ENCODE peak calls at places on chromosome 12, in eight cellular contexts. H is PC-3, W is gastrocnemius medialis, J is adipocyte, I is fibroblast of pulmonary artery, P is IMR-90, D is fibroblast of the aortic adventitia, T is mucosa of descending colon. C is an unnamed sample.

GRCh38 chr12:132282950-132283771 is 46.2 kb downstream of the GALNT9 start:
- DNase-seq in I (no peak), P (no peak), J (no peak), H (peak), W (no peak), T (no peak), D (no peak), C (no peak)

GRCh38 chr12:63045020-63045860 is 105.8 kb downstream of the AVPR1A start:
- DNase-seq in T (no peak), J (peak), H (peak), D (peak), W (no peak), P (peak), I (peak), C (peak)

GRCh38 chr12:6769003-6769389 is 2.8 kb downstream of the PTMS start:
- DNase-seq in P (peak), J (peak), H (no peak), T (peak), W (no peak), I (peak), D (no peak), C (peak)

GRCh38 chr12:39372929-39373328 is 70.0 kb downstream of the KIF21A start:
- DNase-seq in J (no peak), T (no peak), I (peak), W (no peak), H (peak), D (no peak), P (no peak), C (peak)

GRCh38 chr12:89389755-89390661 is 37.7 kb upstream of the DUSP6 start:
- DNase-seq in J (peak), H (no peak), D (peak), I (peak), P (peak), W (no peak), T (peak), C (peak)

GRCh38 chr12:8123124-8123888 is at the start of gene CLEC4A:
- DNase-seq in P (no peak), J (no peak), T (no peak), I (no peak), H (no peak), D (no peak), W (no peak), C (no peak)

GRCh38 chr12:106506691-106507090 is 76.1 kb upstream of the RFX4 start:
- DNase-seq in W (no peak), T (no peak), P (no peak), I (no peak), D (no peak), J (no peak), H (no peak), C (no peak)

GRCh38 chr12:124273630-124274029 is 21.3 kb upstream of the RFLNA start:
- DNase-seq in T (no peak), W (no peak), I (peak), D (peak), H (peak), P (peak), J (no peak), C (peak)

GRCh38 chr12:124556896-124557501 is 10.4 kb downstream of the NCOR2 start:
- DNase-seq in D (no peak), I (no peak), J (no peak), H (no peak), W (no peak), P (no peak), T (no peak), C (no peak)

GRCh38 chr12:113070117-113070906 is 13.8 kb downstream of the DTX1 start:
- DNase-seq in D (no peak), J (no peak), T (peak), W (no peak), H (no peak), P (no peak), I (peak), C (no peak)

GRCh38 chr12:59357811-59358210 is 238.0 kb upstream of the SLC16A7 start:
- DNase-seq in D (peak), J (no peak), W (no peak), T (no peak), H (no peak), P (peak), I (no peak), C (no peak)

GRCh38 chr12:74780458-74781241 is 243.0 kb downstream of the ATXN7L3B start:
- DNase-seq in T (no peak), W (no peak), D (peak), P (peak), I (peak), J (peak), H (peak), C (no peak)

GRCh38 chr12:1348606-1349005 is 245.8 kb downstream of the FBXL14 start:
- DNase-seq in T (no peak), J (no peak), P (no peak), I (no peak), W (no peak), H (no peak), D (no peak), C (no peak)

GRCh38 chr12:15979096-15980091 is 68.3 kb downstream of the DERA start:
- DNase-seq in I (peak), D (peak), H (peak), J (peak), W (no peak), T (peak), P (peak), C (peak)

GRCh38 chr12:75917704-75918103 is 113.9 kb downstream of the PHLDA1 start:
- DNase-seq in P (no peak), T (no peak), H (no peak), D (no peak), J (no peak), W (no peak), I (no peak), C (no peak)

GRCh38 chr12:75917083-75917482 is 114.5 kb downstream of the PHLDA1 start:
- DNase-seq in H (no peak), T (no peak), D (no peak), I (no peak), J (no peak), W (no peak), P (no peak), C (no peak)

GRCh38 chr12:75922944-75923642 is 108.5 kb downstream of the PHLDA1 start:
- DNase-seq in H (no peak), D (no peak), W (no peak), P (no peak), J (no peak), T (no peak), I (no peak), C (no peak)

GRCh38 chr12:75923964-75924666 is 107.5 kb downstream of the PHLDA1 start:
- DNase-seq in J (no peak), P (no peak), T (no peak), D (no peak), W (no peak), I (peak), H (no peak), C (no peak)

DNA sequence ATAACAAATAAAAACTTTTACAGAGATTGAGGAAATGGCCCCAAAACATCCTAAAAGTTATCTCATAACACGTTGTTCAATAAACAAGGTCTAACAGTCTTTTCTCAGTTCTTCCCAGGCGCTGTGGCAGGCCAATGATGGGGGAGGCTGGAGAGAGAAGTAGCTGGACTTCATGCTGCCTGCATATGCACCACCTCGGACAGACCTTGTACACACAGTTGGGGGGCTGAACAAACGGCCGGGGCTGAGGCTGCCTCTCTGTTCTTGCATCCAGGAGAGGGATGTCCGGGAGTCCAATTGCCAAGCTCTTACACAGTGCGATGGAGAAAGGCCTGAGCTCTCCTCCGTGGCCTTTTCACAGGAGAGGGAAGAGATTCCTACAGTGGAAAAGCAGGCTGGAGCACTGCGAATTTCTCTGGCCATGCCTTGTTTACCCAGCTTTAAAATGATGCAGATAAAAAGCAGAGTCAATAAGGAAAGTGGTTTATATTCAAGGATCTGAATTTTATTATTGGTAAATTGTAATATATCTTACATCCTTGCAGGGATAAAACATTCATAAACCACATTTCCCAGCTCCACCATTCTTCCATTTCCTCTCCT is 109.8 kb downstream of the PHLDA1 start:
- DNase-seq in D (no peak), J (no peak), W (no peak), P (no peak), I (no peak), H (no peak), T (peak), C (no peak)
- H3K4me3 ChIP-seq in D (no peak), J (no peak), W (no peak), P (no peak), I (no peak), H (no peak), T (no peak), C (no peak)

GRCh38 chr12:49825360-49825970 is 2.7 kb downstream of the NCKAP5L start:
- DNase-seq in T (peak), D (peak), J (peak), P (peak), I (peak), H (no peak), W (no peak), C (no peak)
- H3K4me3 ChIP-seq in T (no peak), D (peak), J (peak), P (no peak), I (no peak), H (no peak), W (peak), C (no peak)

GRCh38 chr12:88113871-88114270 is 28.0 kb downstream of the CEP290 start:
- DNase-seq in W (no peak), H (peak), T (no peak), J (peak), I (peak), D (peak), P (peak), C (no peak)
- H3K4me3 ChIP-seq in W (no peak), H (no peak), T (no peak), J (peak), I (no peak), D (no peak), P (no peak), C (no peak)

GRCh38 chr12:130916251-130916911 is 37.3 kb upstream of the ADGRD1 start:
- DNase-seq in W (peak), T (peak), J (peak), I (peak), D (peak), P (peak), H (peak), C (peak)
- H3K4me3 ChIP-seq in W (no peak), T (no peak), J (peak), I (no peak), D (peak), P (no peak), H (peak), C (no peak)

DNA sequence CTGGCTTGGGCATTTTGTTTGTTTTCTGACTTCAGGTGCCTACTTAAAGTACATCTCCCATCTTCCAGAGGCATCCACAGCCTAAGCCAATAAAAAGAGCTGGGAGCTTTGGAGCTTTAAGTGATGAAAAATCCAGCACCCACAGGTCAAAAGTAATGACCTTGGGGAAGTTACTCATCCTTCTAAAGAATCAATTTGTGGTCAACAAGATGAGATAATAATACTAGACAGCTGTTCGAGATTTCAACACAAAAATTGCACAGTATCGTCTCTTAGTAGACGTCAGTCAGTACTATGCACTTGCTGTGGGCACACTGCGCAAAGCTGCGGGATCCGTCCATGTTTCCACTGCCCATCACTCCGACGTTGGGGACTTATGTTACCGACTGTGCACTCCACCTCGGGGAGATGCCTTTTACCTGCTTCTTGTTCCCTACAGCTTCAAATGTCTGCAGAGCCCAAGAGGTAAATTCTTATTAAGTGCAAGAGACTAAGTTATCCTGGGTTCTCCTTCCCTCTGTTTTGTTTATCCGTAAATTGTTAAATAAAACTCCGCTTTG is 1.2 kb downstream of the ST8SIA1 start:
- DNase-seq in W (no peak), J (no peak), I (peak), P (peak), D (peak), H (no peak), T (no peak), C (no peak)
- H3K4me3 ChIP-seq in W (peak), J (peak), I (no peak), P (no peak), D (peak), H (no peak), T (peak), C (no peak)